ENCODE peak calls at places on chromosomes 3 and 15, in five cellular contexts. One of them, this sample, is unnamed.

GRCh38 chr15:75203017-75203907 is 1.6 kb downstream of the C15orf39 start:
- DNase-seq in transverse colon: no peak
- DNase-seq in mesenchymal stem cell: peak
- DNase-seq in AG08396: no peak
- DNase-seq in retina: no peak
- DNase-seq in this sample: no peak

GRCh38 chr3:29468150-29468549 is 187.3 kb downstream of the RBMS3 start:
- DNase-seq in transverse colon: no peak
- DNase-seq in retina: no peak
- DNase-seq in mesenchymal stem cell: peak
- DNase-seq in AG08396: no peak
- DNase-seq in this sample: no peak

GRCh38 chr3:62249855-62250543 is 123.4 kb downstream of the FEZF2 start:
- DNase-seq in mesenchymal stem cell: no peak
- DNase-seq in retina: no peak
- DNase-seq in transverse colon: no peak
- DNase-seq in AG08396: no peak
- DNase-seq in this sample: no peak

GRCh38 chr15:42118650-42119531 is 24.5 kb upstream of the PLA2G4D start:
- DNase-seq in transverse colon: peak
- DNase-seq in AG08396: no peak
- DNase-seq in mesenchymal stem cell: no peak
- DNase-seq in retina: peak
- DNase-seq in this sample: peak

GRCh38 chr15:98903377-98904018 is 104.1 kb downstream of the PGPEP1L start:
- DNase-seq in retina: no peak
- DNase-seq in transverse colon: no peak
- DNase-seq in AG08396: no peak
- DNase-seq in mesenchymal stem cell: peak
- DNase-seq in this sample: no peak

GRCh38 chr15:85751731-85752421 is 42.8 kb downstream of the KLHL25 start:
- DNase-seq in retina: peak
- DNase-seq in mesenchymal stem cell: no peak
- DNase-seq in AG08396: no peak
- DNase-seq in transverse colon: no peak
- DNase-seq in this sample: peak

GRCh38 chr3:159234306-159234705 is 432.5 kb downstream of the MFSD1 start:
- DNase-seq in mesenchymal stem cell: peak
- DNase-seq in AG08396: no peak
- DNase-seq in transverse colon: no peak
- DNase-seq in retina: no peak
- DNase-seq in this sample: no peak

GRCh38 chr15:68694111-68694510 is 115.3 kb downstream of the CORO2B start:
- DNase-seq in mesenchymal stem cell: no peak
- DNase-seq in retina: no peak
- DNase-seq in transverse colon: no peak
- DNase-seq in AG08396: no peak
- DNase-seq in this sample: no peak

GRCh38 chr15:96321422-96322391 is 8.8 kb upstream of the NR2F2 start:
- DNase-seq in AG08396: peak
- DNase-seq in retina: peak
- DNase-seq in mesenchymal stem cell: peak
- DNase-seq in transverse colon: no peak
- DNase-seq in this sample: peak

GRCh38 chr3:127746400-127747057 is 73.8 kb downstream of the ABTB1 start:
- DNase-seq in mesenchymal stem cell: no peak
- DNase-seq in retina: no peak
- DNase-seq in AG08396: no peak
- DNase-seq in transverse colon: peak
- DNase-seq in this sample: peak

GRCh38 chr3:50436063-50436674 is 67.3 kb downstream of the CACNA2D2 start:
- DNase-seq in retina: peak
- DNase-seq in mesenchymal stem cell: peak
- DNase-seq in transverse colon: peak
- DNase-seq in AG08396: peak
- DNase-seq in this sample: peak

GRCh38 chr3:159856496-159857098 is 132.0 kb upstream of the IL12A start:
- DNase-seq in transverse colon: no peak
- DNase-seq in mesenchymal stem cell: peak
- DNase-seq in retina: peak
- DNase-seq in AG08396: no peak
- DNase-seq in this sample: no peak

GRCh38 chr3:175346573-175347356 is 487.6 kb downstream of the NAALADL2 start:
- DNase-seq in mesenchymal stem cell: peak
- DNase-seq in transverse colon: peak
- DNase-seq in retina: no peak
- DNase-seq in AG08396: peak
- DNase-seq in this sample: no peak

GRCh38 chr3:30448436-30448835 is 158.0 kb upstream of the TGFBR2 start:
- DNase-seq in retina: no peak
- DNase-seq in mesenchymal stem cell: no peak
- DNase-seq in AG08396: no peak
- DNase-seq in transverse colon: no peak
- DNase-seq in this sample: no peak

GRCh38 chr3:122694966-122695365 is 14.3 kb downstream of the PARP14 start:
- DNase-seq in mesenchymal stem cell: no peak
- DNase-seq in transverse colon: no peak
- DNase-seq in retina: no peak
- DNase-seq in AG08396: no peak
- DNase-seq in this sample: no peak

GRCh38 chr15:26873846-26874245 is 7.0 kb downstream of the GABRA5 start:
- DNase-seq in retina: no peak
- DNase-seq in mesenchymal stem cell: no peak
- DNase-seq in transverse colon: no peak
- DNase-seq in AG08396: peak
- DNase-seq in this sample: no peak

GRCh38 chr15:77402740-77403379 is 17.0 kb downstream of the PEAK1 start:
- DNase-seq in AG08396: peak
- DNase-seq in transverse colon: no peak
- DNase-seq in retina: no peak
- DNase-seq in mesenchymal stem cell: peak
- DNase-seq in this sample: no peak

GRCh38 chr3:171320721-171321120 is 139.5 kb downstream of the TNIK start:
- DNase-seq in retina: peak
- DNase-seq in mesenchymal stem cell: peak
- DNase-seq in transverse colon: no peak
- DNase-seq in AG08396: peak
- DNase-seq in this sample: no peak

GRCh38 chr3:190574473-190574872 is 60.6 kb downstream of the IL1RAP start:
- DNase-seq in retina: no peak
- DNase-seq in mesenchymal stem cell: no peak
- DNase-seq in AG08396: no peak
- DNase-seq in transverse colon: no peak
- DNase-seq in this sample: no peak

GRCh38 chr3:133874761-133875438 is 20.8 kb downstream of the RAB6B start:
- DNase-seq in retina: no peak
- DNase-seq in transverse colon: no peak
- DNase-seq in AG08396: no peak
- DNase-seq in mesenchymal stem cell: no peak
- DNase-seq in this sample: no peak

GRCh38 chr3:87350367-87351199 is 74.2 kb upstream of the POU1F1 start:
- DNase-seq in retina: peak
- DNase-seq in mesenchymal stem cell: peak
- DNase-seq in AG08396: peak
- DNase-seq in transverse colon: no peak
- DNase-seq in this sample: peak

GRCh38 chr15:42608110-42608531 is 32.7 kb downstream of the STARD9 start:
- DNase-seq in mesenchymal stem cell: peak
- DNase-seq in transverse colon: peak
- DNase-seq in retina: no peak
- DNase-seq in AG08396: no peak
- DNase-seq in this sample: peak

GRCh38 chr3:66480666-66481065 is 20.2 kb downstream of the LRIG1 start:
- DNase-seq in AG08396: no peak
- DNase-seq in retina: no peak
- DNase-seq in transverse colon: no peak
- DNase-seq in mesenchymal stem cell: peak
- DNase-seq in this sample: no peak

GRCh38 chr3:54965746-54966145 is 37.9 kb upstream of the LRTM1 start:
- DNase-seq in retina: no peak
- DNase-seq in transverse colon: no peak
- DNase-seq in AG08396: peak
- DNase-seq in mesenchymal stem cell: peak
- DNase-seq in this sample: no peak

GRCh38 chr3:193872265-193872753 is 263.6 kb upstream of the HES1 start:
- DNase-seq in retina: no peak
- DNase-seq in transverse colon: peak
- DNase-seq in AG08396: peak
- DNase-seq in mesenchymal stem cell: peak
- DNase-seq in this sample: peak

GRCh38 chr15:64460737-64461576 is 579 bp downstream of the ZNF609 start:
- DNase-seq in transverse colon: peak
- DNase-seq in AG08396: peak
- DNase-seq in retina: no peak
- DNase-seq in mesenchymal stem cell: peak
- DNase-seq in this sample: peak

GRCh38 chr3:114290911-114291901 is 2.6 kb upstream of the TIGIT start:
- DNase-seq in AG08396: peak
- DNase-seq in mesenchymal stem cell: peak
- DNase-seq in transverse colon: peak
- DNase-seq in retina: peak
- DNase-seq in this sample: peak